ENCODE peak calls at places on chromosomes 3 and 15, in four cellular contexts. C is AML-193; J is foreskin fibroblast; S is CD4-positive, alpha-beta T cell. A is an unnamed sample.

GRCh38 chr15:97904196-97904572 is 56.3 kb upstream of the ARRDC4 start:
- DNase-seq in J (peak; percentile 82), S (no peak), C (peak; percentile 17), A (peak; percentile 63)

GRCh38 chr3:54042259-54042823 is 80.0 kb upstream of the CACNA2D3 start:
- DNase-seq in J (no peak), C (no peak), S (no peak), A (no peak)

GRCh38 chr15:58538225-58538731 is 106.5 kb downstream of the LIPC start:
- DNase-seq in S (no peak), J (no peak), C (no peak), A (no peak)

GRCh38 chr3:184240384-184241140 is 8.2 kb downstream of the ALG3 start:
- DNase-seq in J (peak; percentile 60), S (no peak), C (peak; percentile 55), A (peak; percentile 50)

GRCh38 chr3:177201707-177202397 is 4.6 kb upstream of the TBL1XR1 start:
- DNase-seq in J (no peak), C (peak; percentile 99), S (peak; percentile 51), A (no peak)

GRCh38 chr3:183178833-183179549 is 16.5 kb upstream of the LAMP3 start:
- DNase-seq in S (no peak), C (no peak), J (peak; percentile 78), A (peak; percentile 26)

GRCh38 chr15:99435138-99435695 is 130.6 kb upstream of the MEF2A start:
- DNase-seq in C (no peak), J (no peak), S (no peak), A (no peak)

GRCh38 chr3:188905991-188906635 is 265.7 kb upstream of the TPRG1 start:
- DNase-seq in J (no peak), S (no peak), C (no peak), A (no peak)